ENCODE peak calls at places on chromosome 7, in nine cellular contexts. One of them, this sample, is unnamed. For H3K9me3 and H3K36me3, the result is how much of the 10 kb centered on the place peaks cover.

GRCh38 chr7:140915948-140916555 is 8.7 kb downstream of the BRAF start:
- DNase-seq in psoas muscle: no peak
- DNase-seq in stomach: no peak
- DNase-seq in pancreas: no peak
- DNase-seq in kidney: no peak
- DNase-seq in adrenal gland: no peak
- DNase-seq in adipocyte: no peak
- DNase-seq in ovary: no peak
- DNase-seq in A673: no peak
- DNase-seq in this sample: no peak

GRCh38 chr7:106176414-106177294 is 64.5 kb upstream of the SYPL1 start:
- DNase-seq in pancreas: peak
- DNase-seq in ovary: peak
- DNase-seq in A673: peak
- DNase-seq in stomach: peak
- DNase-seq in adipocyte: peak
- DNase-seq in psoas muscle: peak
- DNase-seq in adrenal gland: peak
- DNase-seq in kidney: peak
- DNase-seq in this sample: peak

GRCh38 chr7:142445019-142445686 is 187.3 kb upstream of the PRSS58 start:
- DNase-seq in adrenal gland: no peak
- DNase-seq in adipocyte: no peak
- DNase-seq in A673: peak
- DNase-seq in kidney: no peak
- DNase-seq in stomach: no peak
- DNase-seq in pancreas: no peak
- DNase-seq in psoas muscle: no peak
- DNase-seq in ovary: no peak
- DNase-seq in this sample: no peak

GRCh38 chr7:17951745-17952254 is 11.5 kb upstream of the SNX13 start:
- DNase-seq in A673: no peak
- DNase-seq in adrenal gland: no peak
- DNase-seq in ovary: no peak
- DNase-seq in kidney: no peak
- DNase-seq in stomach: no peak
- DNase-seq in psoas muscle: no peak
- DNase-seq in adipocyte: no peak
- DNase-seq in pancreas: no peak
- DNase-seq in this sample: no peak

GRCh38 chr7:27166475-27167169 is 1.3 kb upstream of the HOXA9 start:
- DNase-seq in psoas muscle: peak
- DNase-seq in ovary: no peak
- DNase-seq in stomach: no peak
- DNase-seq in A673: no peak
- DNase-seq in adipocyte: no peak
- DNase-seq in pancreas: peak
- DNase-seq in adrenal gland: no peak
- DNase-seq in kidney: peak
- DNase-seq in this sample: peak

GRCh38 chr7:100897111-100897608 is 1.5 kb upstream of the ACHE start:
- DNase-seq in A673: peak
- DNase-seq in ovary: peak
- DNase-seq in adrenal gland: peak
- DNase-seq in adipocyte: peak
- DNase-seq in stomach: peak
- DNase-seq in kidney: peak
- DNase-seq in pancreas: peak
- DNase-seq in psoas muscle: peak
- DNase-seq in this sample: no peak

GRCh38 chr7:23294549-23295400 is 4.4 kb upstream of the MALSU1 start:
- DNase-seq in pancreas: no peak
- DNase-seq in psoas muscle: no peak
- DNase-seq in kidney: no peak
- DNase-seq in ovary: no peak
- DNase-seq in adrenal gland: no peak
- DNase-seq in stomach: no peak
- DNase-seq in adipocyte: no peak
- DNase-seq in A673: no peak
- DNase-seq in this sample: no peak

GRCh38 chr7:108529341-108529740 is 3.4 kb upstream of the PNPLA8 start:
- DNase-seq in adipocyte: no peak
- DNase-seq in pancreas: no peak
- DNase-seq in adrenal gland: no peak
- DNase-seq in stomach: peak
- DNase-seq in ovary: no peak
- DNase-seq in A673: no peak
- DNase-seq in kidney: no peak
- DNase-seq in psoas muscle: no peak
- DNase-seq in this sample: no peak

GRCh38 chr7:90461216-90461615 is 8.2 kb upstream of the PTTG1IP2 start:
- DNase-seq in adrenal gland: no peak
- DNase-seq in adipocyte: peak
- DNase-seq in ovary: no peak
- DNase-seq in stomach: no peak
- DNase-seq in A673: no peak
- DNase-seq in pancreas: no peak
- DNase-seq in kidney: no peak
- DNase-seq in psoas muscle: no peak
- DNase-seq in this sample: no peak

GRCh38 chr7:141097430-141097829 is 23.6 kb downstream of the TMEM178B start:
- DNase-seq in adipocyte: peak
- DNase-seq in adrenal gland: no peak
- DNase-seq in stomach: no peak
- DNase-seq in ovary: no peak
- DNase-seq in A673: peak
- DNase-seq in pancreas: no peak
- DNase-seq in kidney: no peak
- DNase-seq in psoas muscle: no peak
- DNase-seq in this sample: no peak

DNA sequence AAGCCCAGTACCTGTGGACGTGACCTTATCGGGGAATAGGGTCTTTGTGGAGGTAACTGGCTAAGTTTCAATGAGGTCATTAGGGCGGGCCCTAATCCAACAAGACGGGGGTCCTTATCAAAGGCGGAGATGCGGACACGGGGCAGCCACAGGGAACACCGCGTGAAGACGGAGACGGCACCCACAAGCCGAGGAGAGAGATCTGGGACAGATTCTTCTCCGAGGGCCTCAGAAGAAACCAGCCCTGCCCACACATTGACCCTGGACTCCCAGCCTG is 516.9 kb downstream of the DNAJB6 start:
- DNase-seq in pancreas: no peak
- DNase-seq in A673: no peak
- DNase-seq in stomach: no peak
- DNase-seq in psoas muscle: no peak
- DNase-seq in adipocyte: no peak
- DNase-seq in ovary: no peak
- DNase-seq in adrenal gland: no peak
- DNase-seq in kidney: no peak
- DNase-seq in this sample: no peak
- H3K9me3 ChIP-seq in pancreas: under half
- H3K9me3 ChIP-seq in A673: under half
- H3K9me3 ChIP-seq in stomach: under half
- H3K9me3 ChIP-seq in psoas muscle: under half
- H3K9me3 ChIP-seq in adipocyte: under half
- H3K9me3 ChIP-seq in ovary: under half
- H3K9me3 ChIP-seq in adrenal gland: under half
- H3K9me3 ChIP-seq in kidney: under half
- H3K9me3 ChIP-seq in this sample: under half

GRCh38 chr7:26102176-26102575 is 49.8 kb upstream of the NFE2L3 start:
- DNase-seq in adipocyte: no peak
- DNase-seq in pancreas: no peak
- DNase-seq in A673: no peak
- DNase-seq in stomach: no peak
- DNase-seq in adrenal gland: no peak
- DNase-seq in psoas muscle: no peak
- DNase-seq in ovary: no peak
- DNase-seq in kidney: no peak
- DNase-seq in this sample: no peak
- H3K4me3 ChIP-seq in adipocyte: no peak
- H3K4me3 ChIP-seq in pancreas: no peak
- H3K4me3 ChIP-seq in A673: no peak
- H3K4me3 ChIP-seq in stomach: peak
- H3K4me3 ChIP-seq in adrenal gland: no peak
- H3K4me3 ChIP-seq in psoas muscle: no peak
- H3K4me3 ChIP-seq in ovary: no peak
- H3K4me3 ChIP-seq in kidney: no peak
- H3K4me3 ChIP-seq in this sample: no peak

GRCh38 chr7:150403376-150404171 is 24.4 kb downstream of the ZNF775 start:
- DNase-seq in A673: no peak
- DNase-seq in kidney: peak
- DNase-seq in stomach: no peak
- DNase-seq in adrenal gland: peak
- DNase-seq in psoas muscle: no peak
- DNase-seq in adipocyte: no peak
- DNase-seq in ovary: peak
- DNase-seq in pancreas: no peak
- DNase-seq in this sample: no peak

GRCh38 chr7:150404785-150405583 is 25.9 kb downstream of the ZNF775 start:
- DNase-seq in kidney: peak
- DNase-seq in adrenal gland: peak
- DNase-seq in ovary: peak
- DNase-seq in A673: peak
- DNase-seq in adipocyte: peak
- DNase-seq in stomach: peak
- DNase-seq in pancreas: peak
- DNase-seq in psoas muscle: peak
- DNase-seq in this sample: peak

GRCh38 chr7:150405584-150406310 is 26.6 kb downstream of the ZNF775 start:
- DNase-seq in pancreas: peak
- DNase-seq in ovary: no peak
- DNase-seq in kidney: peak
- DNase-seq in psoas muscle: no peak
- DNase-seq in stomach: no peak
- DNase-seq in adipocyte: peak
- DNase-seq in A673: no peak
- DNase-seq in adrenal gland: peak
- DNase-seq in this sample: peak

GRCh38 chr7:150402671-150403321 is 23.7 kb downstream of the ZNF775 start:
- DNase-seq in adrenal gland: peak
- DNase-seq in psoas muscle: no peak
- DNase-seq in ovary: no peak
- DNase-seq in adipocyte: no peak
- DNase-seq in pancreas: no peak
- DNase-seq in kidney: peak
- DNase-seq in stomach: peak
- DNase-seq in A673: no peak
- DNase-seq in this sample: no peak

DNA sequence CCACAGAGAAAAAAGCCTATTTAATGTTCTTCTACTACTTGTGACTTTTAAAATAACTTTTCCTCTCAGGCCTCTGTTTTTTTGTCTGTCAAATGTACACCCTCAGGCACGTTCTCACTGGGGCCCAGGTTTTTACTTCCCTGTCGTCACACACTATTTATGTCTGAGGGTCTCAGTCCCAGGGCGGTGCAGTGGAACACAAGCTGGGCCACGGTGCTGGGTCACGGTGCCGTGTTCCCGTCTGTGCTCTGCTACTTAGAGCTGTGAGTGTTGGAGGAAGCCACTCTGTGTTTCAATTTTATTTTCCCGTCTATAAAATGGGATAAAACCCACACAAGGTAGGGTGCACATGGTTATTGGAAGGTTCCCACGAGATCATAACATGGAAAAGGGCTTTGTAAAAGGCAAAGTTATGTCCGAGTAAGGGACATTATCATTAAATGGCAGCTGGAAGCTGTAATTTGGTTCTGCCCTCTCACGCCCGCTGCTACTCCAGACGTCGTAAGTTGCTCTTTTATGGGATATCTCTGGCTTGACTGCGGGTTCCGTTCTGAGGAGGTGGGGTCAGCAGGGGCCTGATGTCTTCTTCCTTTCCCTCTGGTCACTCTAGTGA is 25.1 kb downstream of the ZNF775 start:
- DNase-seq in ovary: no peak
- DNase-seq in kidney: peak
- DNase-seq in pancreas: no peak
- DNase-seq in adipocyte: no peak
- DNase-seq in psoas muscle: no peak
- DNase-seq in A673: no peak
- DNase-seq in adrenal gland: peak
- DNase-seq in stomach: no peak
- DNase-seq in this sample: no peak
- H3K36me3 ChIP-seq in ovary: under half
- H3K36me3 ChIP-seq in kidney: under half
- H3K36me3 ChIP-seq in pancreas: under half
- H3K36me3 ChIP-seq in adipocyte: under half
- H3K36me3 ChIP-seq in psoas muscle: under half
- H3K36me3 ChIP-seq in A673: under half
- H3K36me3 ChIP-seq in adrenal gland: under half
- H3K36me3 ChIP-seq in stomach: under half
- H3K36me3 ChIP-seq in this sample: under half

GRCh38 chr7:4383584-4383983 is 298.5 kb upstream of the FOXK1 start:
- DNase-seq in adrenal gland: no peak
- DNase-seq in stomach: no peak
- DNase-seq in ovary: no peak
- DNase-seq in kidney: no peak
- DNase-seq in psoas muscle: no peak
- DNase-seq in adipocyte: no peak
- DNase-seq in pancreas: no peak
- DNase-seq in A673: no peak
- DNase-seq in this sample: no peak

GRCh38 chr7:4386190-4386589 is 295.9 kb upstream of the FOXK1 start:
- DNase-seq in A673: no peak
- DNase-seq in kidney: no peak
- DNase-seq in psoas muscle: no peak
- DNase-seq in pancreas: no peak
- DNase-seq in adrenal gland: no peak
- DNase-seq in adipocyte: no peak
- DNase-seq in ovary: no peak
- DNase-seq in stomach: peak
- DNase-seq in this sample: no peak
- H3K9me3 ChIP-seq in A673: under half
- H3K9me3 ChIP-seq in kidney: under half
- H3K9me3 ChIP-seq in psoas muscle: under half
- H3K9me3 ChIP-seq in pancreas: under half
- H3K9me3 ChIP-seq in adrenal gland: under half
- H3K9me3 ChIP-seq in adipocyte: under half
- H3K9me3 ChIP-seq in ovary: under half
- H3K9me3 ChIP-seq in stomach: under half
- H3K9me3 ChIP-seq in this sample: under half

This sample was measured in SJSA1.